ENCODE peak calls at places on chromosomes 2 and 18, in five cellular contexts. O is fibroblast of lung; I is gastrocnemius medialis; C is activated naive CD4-positive, alpha-beta T cell; X is effector memory CD4-positive, alpha-beta T cell. P is an unnamed sample.

GRCh38 chr2:151374426-151374825 is 17.0 kb downstream of the TNFAIP6 start:
- DNase-seq in C (no peak), I (no peak), X (no peak), O (peak), P (no peak)

GRCh38 chr2:218516614-218517013 is 51.5 kb downstream of the USP37 start:
- DNase-seq in I (no peak), X (no peak), O (peak), C (no peak), P (no peak)

GRCh38 chr2:57105694-57106093 is 921.9 kb downstream of the CCDC85A start:
- DNase-seq in X (no peak), O (no peak), C (no peak), I (no peak), P (no peak)

GRCh38 chr18:55672574-55673361 is 84.8 kb upstream of the TCF4 start:
- DNase-seq in I (no peak), O (no peak), C (no peak), X (no peak), P (peak)

GRCh38 chr2:199851886-199852285 is 894 bp upstream of the FTCDNL1 start:
- DNase-seq in I (no peak), O (no peak), C (no peak), X (no peak), P (no peak)

GRCh38 chr2:75788925-75789324 is 78.2 kb upstream of the GCFC2 start:
- DNase-seq in X (no peak), C (no peak), O (no peak), I (no peak), P (no peak)

GRCh38 chr2:142286618-142287017 is 155.8 kb upstream of the LRP1B start:
- DNase-seq in O (no peak), I (no peak), C (no peak), X (no peak), P (peak)

GRCh38 chr2:177143444-177143843 is 69.2 kb upstream of the HNRNPA3 start:
- DNase-seq in X (no peak), I (no peak), O (peak), C (no peak), P (no peak)

GRCh38 chr2:64797881-64798590 is 144.3 kb upstream of the SERTAD2 start:
- DNase-seq in O (peak), I (no peak), X (no peak), C (no peak), P (no peak)

GRCh38 chr2:190379249-190379964 is 28.7 kb upstream of the MFSD6 start:
- DNase-seq in C (no peak), O (peak), I (no peak), X (no peak), P (no peak)

GRCh38 chr2:105237045-105237765 is 4.3 kb upstream of the GPR45 start:
- DNase-seq in X (no peak), C (no peak), O (no peak), I (no peak), P (no peak)

GRCh38 chr2:100254646-100255210 is 67.6 kb downstream of the LONRF2 start:
- DNase-seq in X (no peak), I (no peak), C (no peak), O (no peak), P (no peak)